ENCODE peak calls at places on chromosome 1, in four cellular contexts. N is LHCN-M2, F is MV-4-11, H is DMS153. L is an unnamed sample.

GRCh38 chr1:177351361-177352108 is 180.8 kb downstream of the BRINP2 start:
- DNase-seq in H (no peak), F (peak; percentile 92), N (no peak), L (peak; percentile 42)

GRCh38 chr1:10755977-10756521 is 40.4 kb downstream of the CASZ1 start:
- DNase-seq in N (peak; percentile 28), F (peak; percentile 76), H (peak; percentile 77), L (peak; percentile 89)

GRCh38 chr1:23198373-23198772 is 18.9 kb downstream of the HTR1D start:
- DNase-seq in F (no peak), H (no peak), N (peak; percentile 98), L (no peak)

GRCh38 chr1:110668523-110668922 is 6.2 kb downstream of the KCNA3 start:
- DNase-seq in H (no peak), F (no peak), N (no peak), L (no peak)

GRCh38 chr1:232319106-232319505 is 310.8 kb downstream of the SIPA1L2 start:
- DNase-seq in H (peak; percentile 49), F (no peak), N (no peak), L (peak; percentile 33)

GRCh38 chr1:9235123-9235513 is 544 bp downstream of the H6PD start:
- DNase-seq in F (no peak), N (peak; percentile 78), H (peak; percentile 62), L (no peak)

GRCh38 chr1:200217703-200218102 is 190.2 kb downstream of the NR5A2 start:
- DNase-seq in F (no peak), H (no peak), N (no peak), L (peak; percentile 30)

GRCh38 chr1:72623299-72623708 is 341.0 kb upstream of the NEGR1 start:
- DNase-seq in H (no peak), F (peak; percentile 75), N (peak; percentile 73), L (no peak)

GRCh38 chr1:201469645-201470074 is 672 bp upstream of the PHLDA3 start:
- DNase-seq in N (no peak), H (no peak), F (no peak), L (no peak)

GRCh38 chr1:183040600-183040999 is 17.4 kb downstream of the LAMC1 start:
- DNase-seq in F (no peak), H (no peak), N (no peak), L (no peak)

GRCh38 chr1:213724640-213725536 is 262.9 kb upstream of the PROX1 start:
- DNase-seq in F (no peak), H (no peak), N (peak; percentile 1), L (peak; percentile 40)

GRCh38 chr1:225435957-225436392 is 8.1 kb upstream of the LBR start:
- DNase-seq in F (no peak), N (no peak), H (no peak), L (no peak)

GRCh38 chr1:208350815-208351214 is 106.6 kb upstream of the PLXNA2 start:
- DNase-seq in N (no peak), H (no peak), F (no peak), L (no peak)

GRCh38 chr1:213388199-213388598 is 337.2 kb downstream of the RPS6KC1 start:
- DNase-seq in H (no peak), F (no peak), N (no peak), L (no peak)

GRCh38 chr1:107451735-107452134 is 310.9 kb downstream of the NTNG1 start:
- DNase-seq in H (no peak), N (no peak), F (peak; percentile 61), L (no peak)

GRCh38 chr1:200038645-200038986 is 11.1 kb downstream of the NR5A2 start:
- DNase-seq in N (no peak), H (no peak), F (no peak), L (peak; percentile 39)

GRCh38 chr1:234760303-234760723 is 150.3 kb upstream of the IRF2BP2 start:
- DNase-seq in N (no peak), H (peak; percentile 39), F (no peak), L (no peak)

GRCh38 chr1:207001492-207002245 is 30.9 kb downstream of the C1orf116 start:
- DNase-seq in F (no peak), H (no peak), N (no peak), L (no peak)

GRCh38 chr1:79716481-79716880 is 710.0 kb upstream of the ADGRL4 start:
- DNase-seq in N (peak; percentile 36), H (no peak), F (no peak), L (no peak)

GRCh38 chr1:187987236-187987776 is 1158.6 kb downstream of the PLA2G4A start:
- DNase-seq in F (no peak), H (no peak), N (no peak), L (no peak)

GRCh38 chr1:45619149-45619921 is 4.5 kb downstream of the CCDC17 start:
- DNase-seq in F (peak; percentile 9), H (no peak), N (no peak), L (no peak)

GRCh38 chr1:225572422-225572821 is 80.5 kb downstream of the ENAH start:
- DNase-seq in H (no peak), F (no peak), N (peak; percentile 57), L (no peak)

GRCh38 chr1:81920245-81920740 is 119.6 kb downstream of the ADGRL2 start:
- DNase-seq in H (no peak), F (no peak), N (peak; percentile 21), L (no peak)

GRCh38 chr1:63277195-63278192 is 44.9 kb upstream of the FOXD3 start:
- DNase-seq in F (no peak), N (no peak), H (no peak), L (peak; percentile 15)

GRCh38 chr1:33086384-33086850 is 5.5 kb downstream of the AZIN2 start:
- DNase-seq in F (peak; percentile 66), N (peak; percentile 67), H (peak; percentile 48), L (peak; percentile 63)

GRCh38 chr1:3625151-3625907 is 514 bp downstream of the TPRG1L start:
- DNase-seq in N (peak; percentile 48), F (no peak), H (no peak), L (peak; percentile 69)

GRCh38 chr1:171403396-171403795 is 81.9 kb upstream of the PRRC2C start:
- DNase-seq in F (no peak), N (peak; percentile 2), H (no peak), L (no peak)

GRCh38 chr1:207076181-207076949 is 12.3 kb upstream of the C4BPB start:
- DNase-seq in N (no peak), H (no peak), F (no peak), L (no peak)

GRCh38 chr1:165828581-165829329 is 1.3 kb downstream of the UCK2 start:
- DNase-seq in H (peak; percentile 81), F (peak; percentile 71), N (peak; percentile 85), L (peak; percentile 74)

GRCh38 chr1:204573563-204573925 is 57.3 kb downstream of the MDM4 start:
- DNase-seq in H (no peak), N (no peak), F (no peak), L (no peak)

GRCh38 chr1:162138599-162139397 is 69.3 kb downstream of the NOS1AP start:
- DNase-seq in F (no peak), H (no peak), N (no peak), L (no peak)

GRCh38 chr1:91568261-91568660 is 67.6 kb downstream of the CDC7 start:
- DNase-seq in H (no peak), N (no peak), F (no peak), L (no peak)

GRCh38 chr1:12184008-12184681 is 17.4 kb downstream of the TNFRSF1B start:
- DNase-seq in H (no peak), N (peak; percentile 41), F (peak; percentile 98), L (peak; percentile 80)

GRCh38 chr1:3473381-3473844 is 18.9 kb downstream of the ARHGEF16 start:
- DNase-seq in N (peak; percentile 23), F (peak; percentile 21), H (no peak), L (no peak)

GRCh38 chr1:217647791-217648190 is 16.6 kb downstream of the SPATA17 start:
- DNase-seq in H (no peak), F (peak; percentile 71), N (peak; percentile 18), L (no peak)

GRCh38 chr1:197985340-197985739 is 68.2 kb downstream of the LHX9 start:
- DNase-seq in N (no peak), H (no peak), F (peak; percentile 39), L (no peak)

GRCh38 chr1:30882678-30883388 is 25.7 kb downstream of the SDC3 start:
- DNase-seq in N (no peak), F (no peak), H (no peak), L (no peak)

GRCh38 chr1:155022136-155022926 is 11.2 kb downstream of the DCST2 start:
- DNase-seq in N (no peak), H (no peak), F (no peak), L (no peak)

L was measured in left colon.